ENCODE peak calls at places on chromosomes 13 and 19, in seven cellular contexts. One of them, this sample, is unnamed.

GRCh38 chr19:34996978-34997640 is 3.0 kb upstream of the GRAMD1A start:
- DNase-seq in brain microvascular endothelial cell: no peak
- DNase-seq in NCI-H1105 treated with DMSO at 0.1 percent for 48 hours: no peak
- DNase-seq in activated gamma-delta T cell treated with Interleukin-2 at 50 U/mL for 16 hours: no peak
- DNase-seq in left ventricle myocardium superior: no peak
- DNase-seq in stimulated activated CD4-positive, alpha-beta T cell treated with anti-CD3 and anti-CD28 coated beads, Interleukin-2, amount 100 ng/mL, for 48 hours: no peak
- DNase-seq in T follicular helper cell: no peak
- DNase-seq in this sample: no peak

GRCh38 chr13:92602560-92602959 is 624.0 kb upstream of the GPC6 start:
- DNase-seq in activated gamma-delta T cell treated with Interleukin-2 at 50 U/mL for 16 hours: no peak
- DNase-seq in NCI-H1105 treated with DMSO at 0.1 percent for 48 hours: no peak
- DNase-seq in T follicular helper cell: no peak
- DNase-seq in brain microvascular endothelial cell: peak
- DNase-seq in left ventricle myocardium superior: no peak
- DNase-seq in stimulated activated CD4-positive, alpha-beta T cell treated with anti-CD3 and anti-CD28 coated beads, Interleukin-2, amount 100 ng/mL, for 48 hours: no peak
- DNase-seq in this sample: no peak

GRCh38 chr13:66069570-66069969 is 1160.6 kb downstream of the PCDH9 start:
- DNase-seq in NCI-H1105 treated with DMSO at 0.1 percent for 48 hours: no peak
- DNase-seq in left ventricle myocardium superior: no peak
- DNase-seq in stimulated activated CD4-positive, alpha-beta T cell treated with anti-CD3 and anti-CD28 coated beads, Interleukin-2, amount 100 ng/mL, for 48 hours: no peak
- DNase-seq in T follicular helper cell: no peak
- DNase-seq in activated gamma-delta T cell treated with Interleukin-2 at 50 U/mL for 16 hours: no peak
- DNase-seq in brain microvascular endothelial cell: peak
- DNase-seq in this sample: no peak

GRCh38 chr19:53945441-53945840 is 17.3 kb upstream of the CACNG8 start:
- DNase-seq in left ventricle myocardium superior: no peak
- DNase-seq in T follicular helper cell: no peak
- DNase-seq in brain microvascular endothelial cell: peak
- DNase-seq in NCI-H1105 treated with DMSO at 0.1 percent for 48 hours: no peak
- DNase-seq in activated gamma-delta T cell treated with Interleukin-2 at 50 U/mL for 16 hours: no peak
- DNase-seq in stimulated activated CD4-positive, alpha-beta T cell treated with anti-CD3 and anti-CD28 coated beads, Interleukin-2, amount 100 ng/mL, for 48 hours: no peak
- DNase-seq in this sample: no peak

GRCh38 chr13:113404723-113405471 is 41.0 kb upstream of the GRTP1 start:
- DNase-seq in brain microvascular endothelial cell: no peak
- DNase-seq in NCI-H1105 treated with DMSO at 0.1 percent for 48 hours: peak
- DNase-seq in stimulated activated CD4-positive, alpha-beta T cell treated with anti-CD3 and anti-CD28 coated beads, Interleukin-2, amount 100 ng/mL, for 48 hours: no peak
- DNase-seq in T follicular helper cell: no peak
- DNase-seq in left ventricle myocardium superior: no peak
- DNase-seq in activated gamma-delta T cell treated with Interleukin-2 at 50 U/mL for 16 hours: no peak
- DNase-seq in this sample: no peak

GRCh38 chr13:99176309-99177276 is 24.1 kb upstream of the UBAC2 start:
- DNase-seq in left ventricle myocardium superior: peak
- DNase-seq in activated gamma-delta T cell treated with Interleukin-2 at 50 U/mL for 16 hours: peak
- DNase-seq in brain microvascular endothelial cell: peak
- DNase-seq in T follicular helper cell: peak
- DNase-seq in stimulated activated CD4-positive, alpha-beta T cell treated with anti-CD3 and anti-CD28 coated beads, Interleukin-2, amount 100 ng/mL, for 48 hours: peak
- DNase-seq in NCI-H1105 treated with DMSO at 0.1 percent for 48 hours: peak
- DNase-seq in this sample: peak

GRCh38 chr19:36528921-36529518 is 949 bp upstream of the ZNF260 start:
- DNase-seq in NCI-H1105 treated with DMSO at 0.1 percent for 48 hours: no peak
- DNase-seq in stimulated activated CD4-positive, alpha-beta T cell treated with anti-CD3 and anti-CD28 coated beads, Interleukin-2, amount 100 ng/mL, for 48 hours: peak
- DNase-seq in T follicular helper cell: no peak
- DNase-seq in activated gamma-delta T cell treated with Interleukin-2 at 50 U/mL for 16 hours: no peak
- DNase-seq in brain microvascular endothelial cell: no peak
- DNase-seq in left ventricle myocardium superior: no peak
- DNase-seq in this sample: no peak

GRCh38 chr19:38890686-38891085 is 8.7 kb downstream of the SIRT2 start:
- DNase-seq in brain microvascular endothelial cell: no peak
- DNase-seq in NCI-H1105 treated with DMSO at 0.1 percent for 48 hours: no peak
- DNase-seq in activated gamma-delta T cell treated with Interleukin-2 at 50 U/mL for 16 hours: no peak
- DNase-seq in left ventricle myocardium superior: peak
- DNase-seq in stimulated activated CD4-positive, alpha-beta T cell treated with anti-CD3 and anti-CD28 coated beads, Interleukin-2, amount 100 ng/mL, for 48 hours: no peak
- DNase-seq in T follicular helper cell: no peak
- DNase-seq in this sample: no peak

GRCh38 chr13:39684531-39685137 is 29.2 kb downstream of the COG6 start:
- DNase-seq in activated gamma-delta T cell treated with Interleukin-2 at 50 U/mL for 16 hours: no peak
- DNase-seq in brain microvascular endothelial cell: no peak
- DNase-seq in NCI-H1105 treated with DMSO at 0.1 percent for 48 hours: peak
- DNase-seq in T follicular helper cell: no peak
- DNase-seq in left ventricle myocardium superior: no peak
- DNase-seq in stimulated activated CD4-positive, alpha-beta T cell treated with anti-CD3 and anti-CD28 coated beads, Interleukin-2, amount 100 ng/mL, for 48 hours: no peak
- DNase-seq in this sample: no peak

GRCh38 chr13:36345438-36346221 is 564 bp downstream of the SPART start:
- DNase-seq in stimulated activated CD4-positive, alpha-beta T cell treated with anti-CD3 and anti-CD28 coated beads, Interleukin-2, amount 100 ng/mL, for 48 hours: peak
- DNase-seq in brain microvascular endothelial cell: peak
- DNase-seq in left ventricle myocardium superior: peak
- DNase-seq in activated gamma-delta T cell treated with Interleukin-2 at 50 U/mL for 16 hours: no peak
- DNase-seq in NCI-H1105 treated with DMSO at 0.1 percent for 48 hours: no peak
- DNase-seq in T follicular helper cell: peak
- DNase-seq in this sample: peak

GRCh38 chr19:10421240-10421948 is 1.1 kb downstream of the PDE4A start:
- DNase-seq in NCI-H1105 treated with DMSO at 0.1 percent for 48 hours: no peak
- DNase-seq in brain microvascular endothelial cell: no peak
- DNase-seq in stimulated activated CD4-positive, alpha-beta T cell treated with anti-CD3 and anti-CD28 coated beads, Interleukin-2, amount 100 ng/mL, for 48 hours: no peak
- DNase-seq in T follicular helper cell: no peak
- DNase-seq in activated gamma-delta T cell treated with Interleukin-2 at 50 U/mL for 16 hours: no peak
- DNase-seq in left ventricle myocardium superior: no peak
- DNase-seq in this sample: no peak

This sample was measured in T-cell.